ENCODE peak calls at places on chromosomes 2 and 18, in four cellular contexts. One of them, this sample, is unnamed.

GRCh38 chr2:220648628-220649027 is 923.5 kb downstream of the EPHA4 start:
- DNase-seq in midbrain: no peak
- DNase-seq in kidney: no peak
- DNase-seq in NCI-H2081: no peak
- DNase-seq in this sample: no peak

GRCh38 chr18:22465859-22466602 is 48.3 kb upstream of the CTAGE1 start:
- DNase-seq in kidney: no peak
- DNase-seq in midbrain: no peak
- DNase-seq in NCI-H2081: no peak
- DNase-seq in this sample: no peak

GRCh38 chr2:223725494-223725893 is 111.9 kb downstream of the AP1S3 start:
- DNase-seq in NCI-H2081: peak
- DNase-seq in kidney: peak
- DNase-seq in midbrain: peak
- DNase-seq in this sample: no peak

GRCh38 chr18:25896178-25896780 is 194.1 kb downstream of the SS18 start:
- DNase-seq in kidney: no peak
- DNase-seq in midbrain: no peak
- DNase-seq in NCI-H2081: peak
- DNase-seq in this sample: peak

GRCh38 chr2:206435738-206436137 is 7.6 kb upstream of the ADAM23 start:
- DNase-seq in NCI-H2081: no peak
- DNase-seq in kidney: no peak
- DNase-seq in midbrain: no peak
- DNase-seq in this sample: no peak

GRCh38 chr2:191402966-191403565 is 157.9 kb downstream of the MYO1B start:
- DNase-seq in midbrain: no peak
- DNase-seq in NCI-H2081: no peak
- DNase-seq in kidney: no peak
- DNase-seq in this sample: no peak

GRCh38 chr2:161522796-161523195 is 101.4 kb upstream of the SLC4A10 start:
- DNase-seq in midbrain: no peak
- DNase-seq in kidney: no peak
- DNase-seq in NCI-H2081: no peak
- DNase-seq in this sample: no peak

GRCh38 chr18:55234366-55235093 is 275.3 kb upstream of the CCDC68 start:
- DNase-seq in NCI-H2081: peak
- DNase-seq in midbrain: peak
- DNase-seq in kidney: peak
- DNase-seq in this sample: peak

GRCh38 chr2:75565523-75566449 is 5.0 kb upstream of the EVA1A start:
- DNase-seq in midbrain: no peak
- DNase-seq in kidney: no peak
- DNase-seq in NCI-H2081: no peak
- DNase-seq in this sample: no peak

GRCh38 chr2:152541712-152542111 is 175.5 kb downstream of the PRPF40A start:
- DNase-seq in kidney: no peak
- DNase-seq in midbrain: no peak
- DNase-seq in NCI-H2081: no peak
- DNase-seq in this sample: no peak

GRCh38 chr18:9628984-9629383 is 14.6 kb upstream of the PPP4R1 start:
- DNase-seq in kidney: no peak
- DNase-seq in midbrain: no peak
- DNase-seq in NCI-H2081: no peak
- DNase-seq in this sample: no peak

GRCh38 chr2:25402477-25402876 is 60.8 kb upstream of the DNMT3A start:
- DNase-seq in midbrain: no peak
- DNase-seq in kidney: no peak
- DNase-seq in NCI-H2081: peak
- DNase-seq in this sample: no peak

GRCh38 chr2:210169871-210170441 is 1.3 kb downstream of the KANSL1L start:
- DNase-seq in midbrain: peak
- DNase-seq in kidney: no peak
- DNase-seq in NCI-H2081: no peak
- DNase-seq in this sample: no peak

GRCh38 chr2:55109219-55109891 is 59.1 kb upstream of the RTN4 start:
- DNase-seq in midbrain: no peak
- DNase-seq in kidney: no peak
- DNase-seq in NCI-H2081: peak
- DNase-seq in this sample: peak

GRCh38 chr2:35374845-35375244 is 980.7 kb upstream of the CRIM1 start:
- DNase-seq in NCI-H2081: no peak
- DNase-seq in kidney: no peak
- DNase-seq in midbrain: no peak
- DNase-seq in this sample: no peak